ENCODE peak calls at places on chromosomes 1 and 21, in seven cellular contexts. One of them, this sample, is unnamed. For H3K4me1, the result is how much of the 10 kb centered on the place peaks cover.

GRCh38 chr1:207858806-207859205 is 52.1 kb downstream of the CD34 start:
- DNase-seq in neural progenitor cell: no peak
- DNase-seq in heart right ventricle: no peak
- DNase-seq in fibroblast of lung: no peak
- DNase-seq in DND-41: no peak
- DNase-seq in IMR-90: no peak
- DNase-seq in CD4-positive, CD25-positive, alpha-beta regulatory T cell: no peak
- DNase-seq in this sample: no peak

GRCh38 chr1:14780271-14780670 is 181.8 kb downstream of the KAZN start:
- DNase-seq in neural progenitor cell: no peak
- DNase-seq in IMR-90: no peak
- DNase-seq in DND-41: no peak
- DNase-seq in heart right ventricle: no peak
- DNase-seq in fibroblast of lung: no peak
- DNase-seq in CD4-positive, CD25-positive, alpha-beta regulatory T cell: no peak
- DNase-seq in this sample: no peak

GRCh38 chr1:6440198-6441126 is 15.9 kb downstream of the ESPN start:
- DNase-seq in CD4-positive, CD25-positive, alpha-beta regulatory T cell: peak
- DNase-seq in DND-41: no peak
- DNase-seq in heart right ventricle: no peak
- DNase-seq in fibroblast of lung: peak
- DNase-seq in neural progenitor cell: peak
- DNase-seq in IMR-90: peak
- DNase-seq in this sample: no peak

GRCh38 chr1:11961230-11961629 is 19.0 kb upstream of the MFN2 start:
- DNase-seq in DND-41: no peak
- DNase-seq in CD4-positive, CD25-positive, alpha-beta regulatory T cell: no peak
- DNase-seq in heart right ventricle: no peak
- DNase-seq in neural progenitor cell: no peak
- DNase-seq in IMR-90: no peak
- DNase-seq in fibroblast of lung: peak
- DNase-seq in this sample: no peak

GRCh38 chr1:240666548-240667198 is 54.7 kb upstream of the GREM2 start:
- DNase-seq in fibroblast of lung: no peak
- DNase-seq in IMR-90: peak
- DNase-seq in heart right ventricle: no peak
- DNase-seq in neural progenitor cell: no peak
- DNase-seq in DND-41: peak
- DNase-seq in CD4-positive, CD25-positive, alpha-beta regulatory T cell: no peak
- DNase-seq in this sample: no peak

GRCh38 chr1:150178543-150178942 is 28.8 kb downstream of the PLEKHO1 start:
- DNase-seq in heart right ventricle: no peak
- DNase-seq in DND-41: no peak
- DNase-seq in fibroblast of lung: no peak
- DNase-seq in CD4-positive, CD25-positive, alpha-beta regulatory T cell: no peak
- DNase-seq in neural progenitor cell: no peak
- DNase-seq in IMR-90: no peak
- DNase-seq in this sample: no peak

GRCh38 chr1:58883888-58884482 is 100.1 kb upstream of the JUN start:
- DNase-seq in IMR-90: no peak
- DNase-seq in heart right ventricle: no peak
- DNase-seq in fibroblast of lung: no peak
- DNase-seq in neural progenitor cell: no peak
- DNase-seq in DND-41: no peak
- DNase-seq in CD4-positive, CD25-positive, alpha-beta regulatory T cell: no peak
- DNase-seq in this sample: no peak

GRCh38 chr21:37017951-37018679 is 11.6 kb downstream of the RIPPLY3 start:
- DNase-seq in neural progenitor cell: no peak
- DNase-seq in CD4-positive, CD25-positive, alpha-beta regulatory T cell: no peak
- DNase-seq in DND-41: no peak
- DNase-seq in fibroblast of lung: no peak
- DNase-seq in heart right ventricle: no peak
- DNase-seq in IMR-90: no peak
- DNase-seq in this sample: no peak

GRCh38 chr1:52502789-52503188 is 50.1 kb downstream of the TUT4 start:
- DNase-seq in fibroblast of lung: no peak
- DNase-seq in CD4-positive, CD25-positive, alpha-beta regulatory T cell: no peak
- DNase-seq in IMR-90: no peak
- DNase-seq in neural progenitor cell: no peak
- DNase-seq in DND-41: no peak
- DNase-seq in heart right ventricle: no peak
- DNase-seq in this sample: no peak

GRCh38 chr1:158180741-158181576 is at the start of gene CD1D:
- DNase-seq in fibroblast of lung: peak
- DNase-seq in IMR-90: no peak
- DNase-seq in neural progenitor cell: peak
- DNase-seq in CD4-positive, CD25-positive, alpha-beta regulatory T cell: no peak
- DNase-seq in DND-41: peak
- DNase-seq in heart right ventricle: peak
- DNase-seq in this sample: no peak

GRCh38 chr1:81174052-81174451 is 626.7 kb upstream of the ADGRL2 start:
- DNase-seq in DND-41: no peak
- DNase-seq in neural progenitor cell: no peak
- DNase-seq in IMR-90: peak
- DNase-seq in heart right ventricle: no peak
- DNase-seq in fibroblast of lung: peak
- DNase-seq in CD4-positive, CD25-positive, alpha-beta regulatory T cell: no peak
- DNase-seq in this sample: no peak

GRCh38 chr1:228101994-228102790 is 933 bp downstream of the C1orf35 start:
- DNase-seq in DND-41: peak
- DNase-seq in CD4-positive, CD25-positive, alpha-beta regulatory T cell: peak
- DNase-seq in heart right ventricle: no peak
- DNase-seq in fibroblast of lung: no peak
- DNase-seq in IMR-90: no peak
- DNase-seq in neural progenitor cell: peak
- DNase-seq in this sample: no peak

GRCh38 chr1:107963601-107964396 is 1.2 kb downstream of the VAV3 start:
- DNase-seq in heart right ventricle: peak
- DNase-seq in fibroblast of lung: peak
- DNase-seq in IMR-90: no peak
- DNase-seq in neural progenitor cell: peak
- DNase-seq in CD4-positive, CD25-positive, alpha-beta regulatory T cell: peak
- DNase-seq in DND-41: peak
- DNase-seq in this sample: no peak

GRCh38 chr1:2408859-2409276 is 3.5 kb downstream of the PEX10 start:
- DNase-seq in neural progenitor cell: no peak
- DNase-seq in DND-41: no peak
- DNase-seq in fibroblast of lung: no peak
- DNase-seq in CD4-positive, CD25-positive, alpha-beta regulatory T cell: no peak
- DNase-seq in heart right ventricle: no peak
- DNase-seq in IMR-90: no peak
- DNase-seq in this sample: no peak

GRCh38 chr1:15669074-15669473 is 15.0 kb upstream of the PLEKHM2 start:
- DNase-seq in CD4-positive, CD25-positive, alpha-beta regulatory T cell: no peak
- DNase-seq in fibroblast of lung: no peak
- DNase-seq in DND-41: no peak
- DNase-seq in neural progenitor cell: no peak
- DNase-seq in heart right ventricle: no peak
- DNase-seq in IMR-90: no peak
- DNase-seq in this sample: no peak

GRCh38 chr1:7501723-7502334 is 269.3 kb upstream of the VAMP3 start:
- DNase-seq in heart right ventricle: no peak
- DNase-seq in IMR-90: no peak
- DNase-seq in DND-41: no peak
- DNase-seq in CD4-positive, CD25-positive, alpha-beta regulatory T cell: no peak
- DNase-seq in fibroblast of lung: no peak
- DNase-seq in neural progenitor cell: no peak
- DNase-seq in this sample: no peak

GRCh38 chr1:172758242-172758641 is 99.3 kb downstream of the FASLG start:
- DNase-seq in DND-41: no peak
- DNase-seq in fibroblast of lung: no peak
- DNase-seq in CD4-positive, CD25-positive, alpha-beta regulatory T cell: no peak
- DNase-seq in heart right ventricle: no peak
- DNase-seq in IMR-90: no peak
- DNase-seq in neural progenitor cell: no peak
- DNase-seq in this sample: no peak

GRCh38 chr1:236141447-236142357 is 637 bp upstream of the GPR137B start:
- DNase-seq in neural progenitor cell: peak
- DNase-seq in DND-41: no peak
- DNase-seq in CD4-positive, CD25-positive, alpha-beta regulatory T cell: no peak
- DNase-seq in fibroblast of lung: peak
- DNase-seq in heart right ventricle: peak
- DNase-seq in IMR-90: peak
- DNase-seq in this sample: no peak

GRCh38 chr1:23178931-23179330 is 10.3 kb upstream of the LUZP1 start:
- DNase-seq in fibroblast of lung: peak
- DNase-seq in heart right ventricle: no peak
- DNase-seq in CD4-positive, CD25-positive, alpha-beta regulatory T cell: no peak
- DNase-seq in neural progenitor cell: peak
- DNase-seq in DND-41: no peak
- DNase-seq in IMR-90: peak
- DNase-seq in this sample: no peak

GRCh38 chr1:16068356-16069270 is 4.8 kb downstream of the FAM131C start:
- DNase-seq in DND-41: no peak
- DNase-seq in IMR-90: peak
- DNase-seq in fibroblast of lung: no peak
- DNase-seq in heart right ventricle: peak
- DNase-seq in neural progenitor cell: no peak
- DNase-seq in CD4-positive, CD25-positive, alpha-beta regulatory T cell: no peak
- DNase-seq in this sample: no peak

GRCh38 chr1:4838231-4838630 is 183.8 kb downstream of the AJAP1 start:
- DNase-seq in fibroblast of lung: no peak
- DNase-seq in CD4-positive, CD25-positive, alpha-beta regulatory T cell: no peak
- DNase-seq in DND-41: no peak
- DNase-seq in heart right ventricle: no peak
- DNase-seq in IMR-90: no peak
- DNase-seq in neural progenitor cell: no peak
- DNase-seq in this sample: no peak

GRCh38 chr1:34924759-34925555 is 4.5 kb downstream of the DLGAP3 start:
- DNase-seq in DND-41: peak
- DNase-seq in heart right ventricle: peak
- DNase-seq in neural progenitor cell: peak
- DNase-seq in fibroblast of lung: peak
- DNase-seq in CD4-positive, CD25-positive, alpha-beta regulatory T cell: no peak
- DNase-seq in IMR-90: peak
- DNase-seq in this sample: no peak

GRCh38 chr1:171221665-171222591 is 26.4 kb upstream of the FMO1 start:
- DNase-seq in fibroblast of lung: peak
- DNase-seq in DND-41: no peak
- DNase-seq in IMR-90: peak
- DNase-seq in neural progenitor cell: no peak
- DNase-seq in CD4-positive, CD25-positive, alpha-beta regulatory T cell: no peak
- DNase-seq in heart right ventricle: peak
- DNase-seq in this sample: no peak
- H3K4me1 ChIP-seq in fibroblast of lung: under half
- H3K4me1 ChIP-seq in DND-41: under half
- H3K4me1 ChIP-seq in IMR-90: under half
- H3K4me1 ChIP-seq in neural progenitor cell: half or more
- H3K4me1 ChIP-seq in CD4-positive, CD25-positive, alpha-beta regulatory T cell: under half
- H3K4me1 ChIP-seq in heart right ventricle: under half
- H3K4me1 ChIP-seq in this sample: under half

DNA sequence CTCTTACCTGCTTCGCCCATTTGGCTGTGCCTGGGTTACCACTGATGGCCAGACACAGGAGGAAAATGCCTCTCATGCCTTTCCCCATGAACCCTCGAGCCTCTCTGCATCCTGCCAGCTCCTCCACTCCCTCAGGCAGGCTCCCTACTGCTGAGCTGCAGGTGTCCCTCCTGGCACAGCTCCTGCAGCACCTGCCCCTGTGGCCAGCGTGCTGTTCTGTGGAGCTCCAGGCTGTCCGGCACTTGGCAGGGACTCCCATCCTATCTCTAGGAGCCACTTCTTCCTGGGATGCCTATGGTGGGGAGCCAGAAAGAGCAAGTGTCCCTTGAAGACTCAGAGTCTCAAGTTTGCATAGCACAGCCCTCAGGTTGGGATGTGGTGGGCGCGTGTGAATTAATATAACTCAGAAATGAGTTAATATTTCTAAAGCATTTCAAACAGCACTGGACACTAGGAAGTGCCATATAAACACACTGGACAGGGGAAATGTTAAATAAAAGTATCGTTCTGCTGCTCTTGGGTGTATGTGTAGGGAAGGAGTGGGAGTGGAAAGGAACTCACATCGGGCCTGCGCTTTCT is 2.6 kb downstream of the LRRC71 start:
- DNase-seq in IMR-90: no peak
- DNase-seq in DND-41: no peak
- DNase-seq in heart right ventricle: no peak
- DNase-seq in neural progenitor cell: no peak
- DNase-seq in fibroblast of lung: no peak
- DNase-seq in CD4-positive, CD25-positive, alpha-beta regulatory T cell: no peak
- DNase-seq in this sample: no peak
- H3K4me3 ChIP-seq in IMR-90: no peak
- H3K4me3 ChIP-seq in DND-41: no peak
- H3K4me3 ChIP-seq in heart right ventricle: no peak
- H3K4me3 ChIP-seq in neural progenitor cell: peak
- H3K4me3 ChIP-seq in fibroblast of lung: no peak
- H3K4me3 ChIP-seq in CD4-positive, CD25-positive, alpha-beta regulatory T cell: no peak
- H3K4me3 ChIP-seq in this sample: no peak

DNA sequence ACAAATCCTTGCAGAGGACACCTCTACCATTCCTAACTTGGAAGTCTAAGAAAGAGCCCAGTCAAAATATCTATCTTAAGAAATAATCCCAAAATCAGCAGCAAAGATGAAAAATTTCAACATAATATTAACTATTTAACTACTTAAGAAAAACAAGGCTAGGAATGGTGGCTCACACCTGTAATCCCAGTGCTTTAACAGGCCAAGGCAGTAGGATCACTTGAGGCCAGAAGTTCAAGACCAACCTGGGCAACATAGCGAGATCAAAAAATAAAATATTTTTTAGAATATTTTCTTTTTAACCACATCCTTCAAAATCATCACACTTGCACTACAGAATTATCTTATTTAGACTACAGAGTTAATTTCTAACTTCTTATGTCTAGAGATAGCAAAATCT is 4.9 kb downstream of the CNN3 start:
- DNase-seq in fibroblast of lung: no peak
- DNase-seq in DND-41: no peak
- DNase-seq in IMR-90: no peak
- DNase-seq in neural progenitor cell: no peak
- DNase-seq in CD4-positive, CD25-positive, alpha-beta regulatory T cell: no peak
- DNase-seq in heart right ventricle: no peak
- DNase-seq in this sample: no peak
- H3K4me1 ChIP-seq in fibroblast of lung: under half
- H3K4me1 ChIP-seq in DND-41: under half
- H3K4me1 ChIP-seq in IMR-90: under half
- H3K4me1 ChIP-seq in neural progenitor cell: half or more
- H3K4me1 ChIP-seq in CD4-positive, CD25-positive, alpha-beta regulatory T cell: under half
- H3K4me1 ChIP-seq in heart right ventricle: half or more
- H3K4me1 ChIP-seq in this sample: under half

GRCh38 chr1:39410915-39411436 is 80.5 kb upstream of the BMP8A start:
- DNase-seq in DND-41: peak
- DNase-seq in heart right ventricle: peak
- DNase-seq in CD4-positive, CD25-positive, alpha-beta regulatory T cell: peak
- DNase-seq in neural progenitor cell: peak
- DNase-seq in IMR-90: peak
- DNase-seq in fibroblast of lung: peak
- DNase-seq in this sample: no peak

GRCh38 chr1:39412892-39413291 is 78.5 kb upstream of the BMP8A start:
- DNase-seq in IMR-90: no peak
- DNase-seq in heart right ventricle: no peak
- DNase-seq in DND-41: no peak
- DNase-seq in CD4-positive, CD25-positive, alpha-beta regulatory T cell: no peak
- DNase-seq in neural progenitor cell: no peak
- DNase-seq in fibroblast of lung: no peak
- DNase-seq in this sample: no peak

GRCh38 chr1:39413902-39414528 is 77.4 kb upstream of the BMP8A start:
- DNase-seq in fibroblast of lung: no peak
- DNase-seq in IMR-90: no peak
- DNase-seq in heart right ventricle: no peak
- DNase-seq in CD4-positive, CD25-positive, alpha-beta regulatory T cell: no peak
- DNase-seq in DND-41: no peak
- DNase-seq in neural progenitor cell: no peak
- DNase-seq in this sample: no peak

GRCh38 chr1:39411526-39411925 is 79.9 kb upstream of the BMP8A start:
- DNase-seq in fibroblast of lung: peak
- DNase-seq in CD4-positive, CD25-positive, alpha-beta regulatory T cell: no peak
- DNase-seq in neural progenitor cell: no peak
- DNase-seq in heart right ventricle: no peak
- DNase-seq in IMR-90: peak
- DNase-seq in DND-41: no peak
- DNase-seq in this sample: no peak

GRCh38 chr1:39412079-39412478 is 79.4 kb upstream of the BMP8A start:
- DNase-seq in DND-41: no peak
- DNase-seq in fibroblast of lung: no peak
- DNase-seq in CD4-positive, CD25-positive, alpha-beta regulatory T cell: no peak
- DNase-seq in IMR-90: no peak
- DNase-seq in neural progenitor cell: no peak
- DNase-seq in heart right ventricle: no peak
- DNase-seq in this sample: no peak
- H3K4me3 ChIP-seq in DND-41: no peak
- H3K4me3 ChIP-seq in fibroblast of lung: peak
- H3K4me3 ChIP-seq in CD4-positive, CD25-positive, alpha-beta regulatory T cell: no peak
- H3K4me3 ChIP-seq in IMR-90: peak
- H3K4me3 ChIP-seq in neural progenitor cell: peak
- H3K4me3 ChIP-seq in heart right ventricle: peak
- H3K4me3 ChIP-seq in this sample: no peak